ENCODE peak calls at places on chromosomes 4 and X, in nine cellular contexts. B, J, Q, F, H, D, M, U and Z are unnamed samples.

GRCh38 chrX:69291111-69291510 is 125.9 kb upstream of the PJA1 start:
- DNase-seq in M (no peak), H (no peak), J (no peak), F (no peak), U (no peak), B (no peak), D (no peak), Q (no peak), Z (no peak)

GRCh38 chr4:93764647-93765246 is 63.8 kb upstream of the ATOH1 start:
- DNase-seq in Q (no peak), H (no peak), U (no peak), B (no peak), D (peak), J (peak), F (peak), M (no peak), Z (no peak)

GRCh38 chr4:17771284-17771908 is 10.0 kb downstream of the FAM184B start:
- DNase-seq in M (no peak), H (no peak), F (no peak), B (no peak), D (no peak), Q (no peak), J (peak), U (no peak), Z (no peak)

GRCh38 chr4:123055943-123056342 is 133.5 kb upstream of the NUDT6 start:
- DNase-seq in U (no peak), J (no peak), Q (no peak), M (no peak), F (no peak), B (no peak), H (no peak), D (no peak), Z (no peak)

GRCh38 chr4:2600878-2601277 is 64.4 kb downstream of the FAM193A start:
- DNase-seq in H (no peak), Q (no peak), B (no peak), U (no peak), F (no peak), M (no peak), J (no peak), D (no peak), Z (no peak)

GRCh38 chr4:127045872-127046271 is 586.9 kb upstream of the INTU start:
- DNase-seq in B (no peak), F (no peak), Q (no peak), J (no peak), M (no peak), H (no peak), U (no peak), D (no peak), Z (no peak)

GRCh38 chrX:103882999-103883398 is 50.9 kb upstream of the RAB9B start:
- DNase-seq in J (no peak), M (no peak), B (no peak), H (no peak), U (no peak), F (no peak), D (no peak), Q (no peak), Z (no peak)

GRCh38 chr4:7206856-7207567 is 14.7 kb downstream of the SORCS2 start:
- DNase-seq in M (no peak), H (no peak), Q (peak), D (no peak), U (no peak), B (no peak), F (peak), J (peak), Z (no peak)

GRCh38 chr4:63901311-63901710 is 507.9 kb downstream of the TECRL start:
- DNase-seq in U (no peak), B (no peak), M (no peak), D (no peak), Q (no peak), F (no peak), H (no peak), J (no peak), Z (no peak)

GRCh38 chr4:48603366-48604003 is 113.4 kb downstream of the ZAR1 start:
- DNase-seq in H (no peak), D (no peak), M (no peak), U (no peak), F (peak), Q (no peak), B (no peak), J (no peak), Z (no peak)

GRCh38 chr4:110087116-110087708 is 111.2 kb downstream of the ELOVL6 start:
- DNase-seq in B (no peak), F (no peak), H (no peak), U (no peak), J (no peak), D (no peak), Q (no peak), M (no peak), Z (no peak)

GRCh38 chr4:17309567-17310268 is 202.2 kb downstream of the QDPR start:
- DNase-seq in J (no peak), U (no peak), M (no peak), H (no peak), F (no peak), B (no peak), D (no peak), Q (no peak), Z (no peak)

GRCh38 chrX:53133400-53133799 is 39.5 kb downstream of the KANTR start:
- DNase-seq in H (no peak), M (no peak), J (no peak), F (no peak), U (no peak), D (no peak), Q (no peak), B (no peak), Z (no peak)

GRCh38 chrX:42615161-42615563 is 162.8 kb downstream of the PPP1R2C start:
- DNase-seq in H (no peak), M (peak), D (no peak), Q (no peak), F (peak), B (no peak), J (no peak), U (no peak), Z (no peak)

GRCh38 chr4:11070813-11071212 is 357.9 kb downstream of the HS3ST1 start:
- DNase-seq in H (no peak), B (no peak), Q (no peak), M (no peak), U (no peak), D (no peak), J (no peak), F (no peak), Z (peak)

GRCh38 chr4:56739104-56739777 is 58.1 kb upstream of the HOPX start:
- DNase-seq in H (no peak), M (no peak), Q (no peak), D (no peak), F (no peak), B (no peak), U (no peak), J (no peak), Z (no peak)

GRCh38 chrX:64662876-64663275 is 267.6 kb upstream of the MTMR8 start:
- DNase-seq in M (no peak), D (no peak), H (no peak), B (no peak), J (no peak), F (no peak), Q (no peak), U (no peak), Z (no peak)

GRCh38 chrX:150155396-150156048 is 207.6 kb upstream of the MAMLD1 start:
- DNase-seq in F (peak), U (no peak), M (no peak), H (no peak), Q (peak), J (peak), D (no peak), B (no peak), Z (no peak)

GRCh38 chr4:121199742-121200561 is 35.8 kb upstream of the TNIP3 start:
- DNase-seq in B (peak), M (peak), J (no peak), D (no peak), Q (no peak), H (peak), U (no peak), F (no peak), Z (no peak)

GRCh38 chr4:173337463-173337862 is 3.3 kb upstream of the HMGB2 start:
- DNase-seq in J (no peak), M (no peak), U (no peak), B (no peak), D (no peak), Q (no peak), H (no peak), F (no peak), Z (no peak)

GRCh38 chr4:185040523-185040922 is 22.2 kb downstream of the HELT start:
- DNase-seq in B (no peak), U (no peak), H (no peak), Q (no peak), D (no peak), F (no peak), J (no peak), M (no peak), Z (no peak)

GRCh38 chrX:153303276-153304262 is 18.0 kb downstream of the PNMA6F start:
- DNase-seq in H (no peak), M (no peak), F (no peak), Q (no peak), D (no peak), U (no peak), B (no peak), J (no peak), Z (no peak)

GRCh38 chr4:123393696-123394095 is 2.9 kb upstream of the SPRY1 start:
- DNase-seq in F (no peak), J (no peak), M (no peak), H (no peak), D (no peak), B (no peak), U (no peak), Q (no peak), Z (no peak)